ENCODE peak calls at places on chromosomes 1 and 21, in four cellular contexts. X is coronary artery, E is brain microvascular endothelial cell, T is progenitor cell of endocrine pancreas. B is an unnamed sample.

GRCh38 chr1:95071539-95071938 is 1.2 kb downstream of the ALG14 start:
- DNase-seq in X (no peak), E (no peak), T (no peak), B (no peak)

GRCh38 chr1:208030320-208031091 is 119.6 kb upstream of the CD34 start:
- DNase-seq in X (no peak), E (peak), T (no peak), B (no peak)

GRCh38 chr21:45322960-45323461 is 35.3 kb upstream of the POFUT2 start:
- DNase-seq in X (peak), E (no peak), T (no peak), B (no peak)

GRCh38 chr1:5724847-5725246 is 267.4 kb downstream of the NPHP4 start:
- DNase-seq in X (no peak), E (no peak), T (no peak), B (no peak)

GRCh38 chr1:198701250-198701649 is 62.4 kb downstream of the PTPRC start:
- DNase-seq in X (no peak), E (no peak), T (no peak), B (no peak)

GRCh38 chr1:226108935-226109828 is 46.7 kb downstream of the H3-3A start:
- DNase-seq in X (no peak), E (peak), T (no peak), B (no peak)

GRCh38 chr1:19391596-19391981 is 79.5 kb downstream of the SLC66A1 start:
- DNase-seq in X (no peak), E (no peak), T (no peak), B (no peak)

GRCh38 chr1:243623831-243624230 is 226.2 kb downstream of the AKT3 start:
- DNase-seq in X (no peak), E (peak), T (no peak), B (no peak)

GRCh38 chr1:161407451-161407985 is 39.8 kb upstream of the CFAP126 start:
- DNase-seq in X (no peak), E (no peak), T (no peak), B (no peak)

GRCh38 chr1:21089711-21090110 is 87.0 kb downstream of the EIF4G3 start:
- DNase-seq in X (no peak), E (no peak), T (no peak), B (no peak)

GRCh38 chr1:101253976-101254660 is 17.3 kb downstream of the S1PR1 start:
- DNase-seq in X (no peak), E (no peak), T (no peak), B (no peak)

GRCh38 chr1:30407862-30408580 is 315.4 kb downstream of the MATN1 start:
- DNase-seq in X (peak), E (peak), T (peak), B (peak)

GRCh38 chr1:67832737-67833594 is at the start of gene GNG12:
- DNase-seq in X (peak), E (peak), T (peak), B (peak)

GRCh38 chr1:25543425-25544242 is at the start of gene LDLRAP1:
- DNase-seq in X (peak), E (peak), T (peak), B (peak)

GRCh38 chr1:217089239-217090014 is 366.2 kb upstream of the ESRRG start:
- DNase-seq in X (no peak), E (peak), T (peak), B (no peak)

GRCh38 chr1:10651377-10651776 is 145.1 kb downstream of the CASZ1 start:
- DNase-seq in X (no peak), E (no peak), T (no peak), B (no peak)

GRCh38 chr1:85279463-85280080 is 3.1 kb upstream of the BCL10 start:
- DNase-seq in X (no peak), E (no peak), T (no peak), B (no peak)

GRCh38 chr1:66833112-66833511 is 32.0 kb upstream of the INSL5 start:
- DNase-seq in X (no peak), E (no peak), T (no peak), B (no peak)

GRCh38 chr1:119159096-119159495 is 18.6 kb upstream of the WARS2 start:
- DNase-seq in X (no peak), E (peak), T (no peak), B (no peak)

GRCh38 chr1:240888039-240888786 is 276.3 kb upstream of the GREM2 start:
- DNase-seq in X (no peak), E (no peak), T (peak), B (no peak)

GRCh38 chr1:26582836-26583460 is 53.4 kb downstream of the RPS6KA1 start:
- DNase-seq in X (no peak), E (peak), T (no peak), B (no peak)

GRCh38 chr1:198934414-198934813 is 295.6 kb downstream of the PTPRC start:
- DNase-seq in X (no peak), E (no peak), T (no peak), B (no peak)

GRCh38 chr1:52751589-52752306 is 25.5 kb downstream of the ZYG11B start:
- DNase-seq in X (no peak), E (peak), T (no peak), B (no peak)

GRCh38 chr1:151998611-151999362 is 5.1 kb upstream of the S100A10 start:
- DNase-seq in X (no peak), E (no peak), T (no peak), B (no peak)
- TF ChIP-seq CTCF in X (no peak), E (no peak), T (no peak), B (no peak)

DNA sequence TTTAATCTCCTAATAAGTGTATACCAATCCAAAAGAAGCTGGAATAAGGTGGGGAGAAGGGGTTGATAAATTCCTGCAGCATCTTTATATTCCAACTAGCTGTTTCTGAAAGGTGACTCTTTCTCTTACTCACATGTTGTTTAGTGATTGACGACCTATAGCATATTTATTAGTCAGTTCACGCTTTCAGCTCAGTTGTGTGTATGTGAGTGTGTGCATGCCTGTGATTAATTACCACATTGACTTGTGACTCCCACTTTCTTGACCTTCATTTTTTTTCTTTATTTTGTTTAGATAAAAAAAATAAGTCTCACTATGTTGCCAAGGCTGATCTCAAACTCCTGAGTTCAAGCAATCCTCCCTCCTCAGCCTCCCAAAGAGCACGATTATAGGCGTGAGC is 44.4 kb downstream of the ATP2B4 start:
- DNase-seq in X (no peak), E (no peak), T (no peak), B (no peak)
- TF ChIP-seq CTCF in X (no peak), E (no peak), T (no peak), B (no peak)

GRCh38 chr1:197327776-197328364 is 59.8 kb downstream of the CRB1 start:
- DNase-seq in X (no peak), E (no peak), T (no peak), B (no peak)
- TF ChIP-seq CTCF in X (no peak), E (peak), T (peak), B (peak)

GRCh38 chr1:206738370-206739366 is 31.9 kb upstream of the IL19 start:
- DNase-seq in X (no peak), E (no peak), T (no peak), B (no peak)
- TF ChIP-seq CTCF in X (no peak), E (peak), T (peak), B (peak)

GRCh38 chr1:1197551-1198422 is 8.6 kb downstream of the TNFRSF18 start:
- DNase-seq in X (no peak), E (no peak), T (no peak), B (no peak)
- TF ChIP-seq CTCF in X (no peak), E (no peak), T (no peak), B (no peak)

GRCh38 chr1:168638884-168639283 is 62.5 kb downstream of the XCL1 start:
- DNase-seq in X (no peak), E (no peak), T (no peak), B (no peak)

GRCh38 chr1:168636200-168636599 is 59.8 kb downstream of the XCL1 start:
- DNase-seq in X (no peak), E (no peak), T (no peak), B (no peak)

GRCh38 chr1:168636642-168637111 is 60.3 kb downstream of the XCL1 start:
- DNase-seq in X (no peak), E (peak), T (no peak), B (no peak)

GRCh38 chr1:168635129-168635528 is 58.7 kb downstream of the XCL1 start:
- DNase-seq in X (no peak), E (no peak), T (no peak), B (no peak)

DNA sequence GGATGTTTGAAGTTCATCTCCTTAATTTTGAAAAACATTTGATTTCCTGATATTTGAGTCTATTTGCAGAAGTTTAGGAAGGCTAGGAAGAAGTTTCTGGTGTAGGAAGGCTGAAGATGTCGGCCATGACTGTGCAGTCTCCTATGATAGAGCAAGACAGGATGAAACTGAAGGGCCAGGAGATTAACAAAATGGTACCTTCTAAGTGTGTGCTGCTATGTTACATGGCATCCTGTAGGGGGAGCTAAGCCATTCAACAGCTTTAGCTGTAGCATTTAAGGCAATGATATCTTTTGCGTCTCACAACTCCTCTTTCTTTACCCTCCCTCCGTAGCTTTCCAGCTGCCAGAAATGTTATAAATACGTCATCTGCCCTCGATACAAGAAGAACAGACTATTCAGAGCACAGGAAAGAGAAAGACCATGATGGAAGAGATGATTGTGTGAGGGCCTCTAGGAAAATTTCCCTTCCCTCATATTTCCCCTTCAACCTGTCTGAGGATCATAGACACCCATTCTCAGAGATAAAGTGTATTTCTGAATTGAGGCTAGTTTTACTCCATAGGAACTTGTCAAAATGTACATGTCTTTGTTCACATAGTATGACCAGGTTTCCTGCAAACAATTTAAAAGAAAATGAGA is 61.1 kb downstream of the XCL1 start:
- DNase-seq in X (no peak), E (no peak), T (no peak), B (no peak)
- TF ChIP-seq CTCF in X (no peak), E (peak), T (peak), B (peak)

DNA sequence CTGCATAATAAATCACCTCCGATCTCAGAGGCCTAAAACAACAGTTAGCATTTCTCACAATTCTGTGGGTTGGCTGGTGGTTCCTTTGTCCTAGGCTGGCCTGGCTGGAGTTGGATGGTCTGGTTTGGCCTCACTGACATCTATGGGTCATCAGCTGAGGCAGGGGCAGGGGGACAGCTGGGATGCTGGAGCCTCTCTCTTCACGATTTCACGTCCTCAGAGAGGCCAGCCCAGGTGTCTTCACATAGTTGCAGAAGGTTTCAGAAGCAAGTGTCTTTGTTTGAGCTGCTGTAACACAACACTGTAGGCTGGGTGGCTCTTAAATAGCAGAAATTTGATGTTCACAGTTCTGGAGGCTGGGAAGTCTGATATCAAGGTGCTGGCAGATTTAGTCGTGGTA is 155.5 kb upstream of the CACNA1E start:
- DNase-seq in X (no peak), E (no peak), T (no peak), B (no peak)
- TF ChIP-seq CTCF in X (no peak), E (no peak), T (no peak), B (no peak)

B was measured in type B pancreatic cell.